ENCODE peak calls at places on chromosomes 6 and 20, in six cellular contexts. U is fibroblast of lung, L is body of pancreas, V is aorta, M is IMR-90, E is foreskin keratinocyte. C is an unnamed sample.
A peak's percentile ranks its signal among the peaks of the same experiment; 100 is the strongest.

GRCh38 chr6:168197636-168198301 is 118.8 kb upstream of the FRMD1 start:
- DNase-seq in U (no peak), L (no peak), V (no peak), M (no peak), E (no peak), C (no peak)

GRCh38 chr6:11428895-11429294 is 108.7 kb upstream of the TMEM170B start:
- DNase-seq in U (peak; percentile 96), L (no peak), V (no peak), M (peak; percentile 76), E (no peak), C (no peak)

GRCh38 chr20:47659904-47660601 is 125.2 kb downstream of the SULF2 start:
- DNase-seq in U (no peak), L (no peak), V (no peak), M (no peak), E (no peak), C (no peak)

GRCh38 chr6:116399287-116399686 is 28.5 kb downstream of the DSE start:
- DNase-seq in U (no peak), L (no peak), V (no peak), M (no peak), E (no peak), C (no peak)

GRCh38 chr6:85078071-85078470 is 313.7 kb upstream of the TBX18 start:
- DNase-seq in U (peak; percentile 88), L (no peak), V (no peak), M (peak; percentile 84), E (peak; percentile 87), C (no peak)

GRCh38 chr6:113258771-113259170 is 598.4 kb upstream of the MARCKS start:
- DNase-seq in U (no peak), L (no peak), V (no peak), M (peak; percentile 4), E (no peak), C (no peak)

GRCh38 chr20:31770243-31770642 is 31.2 kb downstream of the TPX2 start:
- DNase-seq in U (no peak), L (no peak), V (no peak), M (no peak), E (no peak), C (no peak)

GRCh38 chr6:111417181-111417585 is 65.8 kb downstream of the REV3L start:
- DNase-seq in U (peak; percentile 54), L (no peak), V (no peak), M (peak; percentile 17), E (no peak), C (peak; percentile 39)

GRCh38 chr6:110020888-110021287 is 42.8 kb downstream of the GPR6 start:
- DNase-seq in U (no peak), L (no peak), V (no peak), M (no peak), E (no peak), C (no peak)

GRCh38 chr20:46458891-46459750 is 52.7 kb upstream of the ELMO2 start:
- DNase-seq in U (no peak), L (peak; percentile 73), V (peak; percentile 82), M (no peak), E (peak; percentile 41), C (peak; percentile 43)

GRCh38 chr6:169620171-169621125 is 81.4 kb downstream of the WDR27 start:
- DNase-seq in U (peak; percentile 83), L (no peak), V (peak; percentile 59), M (peak; percentile 86), E (peak; percentile 48), C (no peak)

GRCh38 chr6:144559865-144560603 is 274.9 kb downstream of the UTRN start:
- DNase-seq in U (peak; percentile 72), L (no peak), V (no peak), M (peak; percentile 38), E (peak; percentile 28), C (no peak)

GRCh38 chr20:25324412-25324811 is 66.2 kb downstream of the ABHD12 start:
- DNase-seq in U (no peak), L (no peak), V (no peak), M (no peak), E (no peak), C (no peak)

GRCh38 chr20:62365814-62366369 is 1.2 kb downstream of the LAMA5 start:
- DNase-seq in U (no peak), L (no peak), V (peak; percentile 88), M (no peak), E (peak; percentile 86), C (no peak)

GRCh38 chr20:53711333-53712211 is 117.9 kb upstream of the ZNF217 start:
- DNase-seq in U (no peak), L (no peak), V (no peak), M (no peak), E (no peak), C (no peak)

GRCh38 chr6:63640062-63640461 is 4.5 kb downstream of the PHF3 start:
- DNase-seq in U (peak; percentile 76), L (no peak), V (no peak), M (peak; percentile 79), E (peak; percentile 67), C (no peak)

GRCh38 chr6:30463651-30464618 is 25.4 kb upstream of the HLA-E start:
- DNase-seq in U (peak; percentile 54), L (no peak), V (peak; percentile 79), M (peak; percentile 50), E (no peak), C (no peak)

GRCh38 chr6:44475779-44476434 is 88.4 kb downstream of the CDC5L start:
- DNase-seq in U (peak; percentile 70), L (peak; percentile 85), V (peak; percentile 92), M (peak; percentile 65), E (peak; percentile 55), C (peak; percentile 41)

GRCh38 chr6:132456700-132457143 is 55.4 kb upstream of the MOXD1 start:
- DNase-seq in U (no peak), L (no peak), V (no peak), M (no peak), E (no peak), C (no peak)

GRCh38 chr20:41140226-41141133 is 3.1 kb downstream of the PLCG1 start:
- DNase-seq in U (no peak), L (no peak), V (peak; percentile 64), M (no peak), E (no peak), C (no peak)

GRCh38 chr6:32942555-32942954 is 1.7 kb upstream of the HLA-DMB start:
- DNase-seq in U (no peak), L (no peak), V (no peak), M (no peak), E (no peak), C (no peak)

GRCh38 chr20:58175836-58176235 is 52.6 kb downstream of the ANKRD60 start:
- DNase-seq in U (no peak), L (no peak), V (peak; percentile 51), M (no peak), E (no peak), C (no peak)

GRCh38 chr20:11387189-11387754 is 530.4 kb upstream of the BTBD3 start:
- DNase-seq in U (peak; percentile 97), L (no peak), V (no peak), M (peak; percentile 99), E (peak; percentile 97), C (no peak)

GRCh38 chr6:52233975-52234823 is 10.1 kb downstream of the IL17F start:
- DNase-seq in U (peak; percentile 57), L (peak; percentile 44), V (no peak), M (peak; percentile 63), E (peak; percentile 64), C (no peak)

GRCh38 chr6:151620179-151620578 is 126.4 kb downstream of the CCDC170 start:
- DNase-seq in U (no peak), L (no peak), V (no peak), M (no peak), E (no peak), C (no peak)

GRCh38 chr20:57426831-57427230 is 35.6 kb downstream of the RBM38 start:
- DNase-seq in U (no peak), L (no peak), V (no peak), M (no peak), E (no peak), C (no peak)

DNA sequence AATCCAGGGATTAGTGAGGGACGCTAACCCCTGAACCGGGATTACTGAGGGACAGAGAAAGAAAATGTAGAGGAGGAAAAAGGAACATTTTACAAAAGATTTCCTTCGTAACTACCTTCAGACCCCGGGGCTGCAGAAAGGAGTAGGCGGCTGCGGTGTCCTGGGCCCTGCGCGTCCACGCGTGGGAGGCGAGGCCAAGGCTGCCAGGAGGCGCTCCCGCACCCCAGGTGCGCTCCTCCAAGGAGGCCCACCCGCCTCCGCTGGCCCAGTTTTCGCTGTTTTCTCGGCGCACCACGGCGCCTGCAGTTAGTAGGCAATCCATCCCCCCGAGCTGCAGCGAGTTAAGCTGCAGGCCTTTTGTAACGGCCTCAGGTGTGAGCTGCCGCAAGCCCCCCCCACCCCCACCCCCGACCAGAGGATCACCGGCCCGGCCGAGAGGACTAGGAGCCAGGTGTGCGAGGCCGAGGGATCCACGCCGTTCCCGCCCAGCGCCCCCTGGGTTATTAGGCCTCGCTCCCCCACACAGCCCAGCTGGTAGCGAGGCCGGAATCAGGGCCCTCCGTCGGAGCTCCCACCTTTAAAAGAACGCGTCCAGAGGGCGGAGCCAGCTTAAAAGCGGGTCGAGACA is 380.3 kb upstream of the ARID1B start:
- DNase-seq in U (no peak), L (no peak), V (no peak), M (no peak), E (no peak), C (no peak)
- H3K27ac ChIP-seq in U (no peak overlapping the region), L (no peak overlapping the region), V (no peak overlapping the region), M (no peak overlapping the region), E (no peak overlapping the region), C (no peak overlapping the region)

GRCh38 chr6:166608819-166609218 is 18.2 kb downstream of the RPS6KA2 start:
- DNase-seq in U (no peak), L (no peak), V (no peak), M (peak; percentile 89), E (no peak), C (no peak)
- H3K27ac ChIP-seq in U (peak overlapping the region; percentile 74), L (no peak overlapping the region), V (no peak overlapping the region), M (peak overlapping the region; percentile 28), E (no peak overlapping the region), C (no peak overlapping the region)

DNA sequence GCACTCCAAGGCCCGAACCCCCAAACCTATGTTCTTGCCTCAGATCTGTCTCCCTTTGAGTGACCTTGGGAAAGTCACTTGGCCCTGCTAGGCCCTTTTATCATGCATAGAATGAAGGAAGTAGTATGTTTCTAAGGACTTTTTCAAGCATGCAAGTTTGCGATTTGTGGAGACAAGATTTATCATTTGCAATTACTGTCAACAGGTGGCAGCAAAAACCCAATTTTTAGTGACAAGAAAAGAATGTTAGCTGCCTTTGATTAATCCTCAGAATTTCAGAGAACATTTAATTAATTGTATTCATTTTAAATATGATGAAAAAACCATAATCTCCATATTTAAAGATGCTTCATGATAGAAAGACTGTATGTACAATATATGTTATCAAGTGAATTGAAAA is 28.3 kb upstream of the PREP start:
- DNase-seq in U (peak; percentile 50), L (no peak), V (no peak), M (peak; percentile 68), E (peak; percentile 45), C (no peak)
- H3K27ac ChIP-seq in U (no peak overlapping the region), L (no peak overlapping the region), V (no peak overlapping the region), M (no peak overlapping the region), E (peak overlapping the region; percentile 20), C (no peak overlapping the region)

DNA sequence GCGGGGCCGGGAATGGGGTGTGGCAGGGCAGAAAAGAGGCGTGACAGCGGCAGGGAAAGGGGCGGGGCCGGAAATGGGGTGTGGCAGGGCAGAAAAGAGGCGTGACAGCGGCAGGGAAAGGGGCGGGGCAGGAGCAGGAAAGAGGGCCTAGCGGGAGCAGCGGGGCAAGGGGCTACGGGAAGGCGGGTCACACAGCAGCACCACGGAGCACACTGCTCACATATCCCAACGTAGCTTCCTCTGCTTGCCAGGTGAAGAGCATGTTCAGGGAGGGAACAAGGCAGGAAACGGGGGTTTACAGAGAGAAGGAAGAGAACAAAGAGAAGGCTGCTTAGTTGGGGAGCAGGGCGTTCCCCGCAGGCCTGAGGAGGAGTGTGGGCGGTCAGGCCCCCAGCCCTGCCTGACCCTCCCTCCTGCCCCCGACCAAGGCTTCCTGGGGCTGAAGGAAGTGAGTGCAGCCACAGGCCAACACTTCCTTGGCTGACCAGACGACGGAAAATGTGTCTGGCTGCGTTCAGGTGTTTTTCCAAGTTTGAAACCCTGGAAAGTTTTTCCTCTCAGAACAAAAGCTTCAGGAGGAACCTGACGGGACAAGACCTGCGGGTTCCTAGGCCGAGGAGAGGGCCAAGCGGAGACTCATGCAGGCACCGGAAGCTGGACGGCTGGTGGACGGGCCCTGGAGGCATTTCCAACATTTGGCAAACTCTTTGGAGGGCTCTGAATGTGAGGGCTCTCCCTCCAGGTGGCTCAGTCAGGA is 13.8 kb downstream of the UCKL1 start:
- DNase-seq in U (peak; percentile 27), L (no peak), V (no peak), M (peak; percentile 4), E (peak; percentile 58), C (no peak)
- H3K27ac ChIP-seq in U (no peak overlapping the region), L (no peak overlapping the region), V (no peak overlapping the region), M (no peak overlapping the region), E (no peak overlapping the region), C (no peak overlapping the region)